ENCODE peak calls at places on chromosomes 3 and 15, in six cellular contexts. T, Y, Z, V, W and D are unnamed samples.

GRCh38 chr3:100454684-100455083 is 37.7 kb upstream of the TMEM45A start:
- DNase-seq in V (no peak), Z (no peak), Y (no peak), T (no peak), W (no peak), D (no peak)

GRCh38 chr3:30263921-30264313 is 342.5 kb upstream of the TGFBR2 start:
- DNase-seq in Z (no peak), Y (no peak), W (no peak), T (no peak), V (no peak), D (no peak)

GRCh38 chr3:50708620-50709019 is 33.9 kb downstream of the DOCK3 start:
- DNase-seq in W (no peak), Z (no peak), Y (no peak), V (no peak), T (peak; percentile 14), D (no peak)

GRCh38 chr3:166860217-166860616 is 519.9 kb downstream of the ZBBX start:
- DNase-seq in V (no peak), W (no peak), T (no peak), Y (no peak), Z (no peak), D (no peak)

GRCh38 chr3:126356373-126357298 is 572 bp downstream of the KLF15 start:
- DNase-seq in T (peak; percentile 12), W (peak; percentile 69), V (no peak), Z (no peak), Y (no peak), D (no peak)

GRCh38 chr15:60412807-60413597 is 15.2 kb upstream of the ANXA2 start:
- DNase-seq in V (no peak), T (no peak), Y (no peak), Z (no peak), W (no peak), D (no peak)

GRCh38 chr15:62063851-62064635 is 2.7 kb upstream of the C2CD4A start:
- DNase-seq in T (no peak), Y (no peak), Z (no peak), V (peak; percentile 33), W (no peak), D (no peak)

GRCh38 chr3:120129718-120130117 is 35.5 kb upstream of the GSK3B start:
- DNase-seq in Z (no peak), Y (peak; percentile 57), V (no peak), W (no peak), T (no peak), D (no peak)

GRCh38 chr3:24972491-24972890 is 455.6 kb upstream of the RARB start:
- DNase-seq in Z (no peak), T (no peak), W (no peak), V (no peak), Y (no peak), D (no peak)

GRCh38 chr3:40043444-40043755 is 234.0 kb downstream of the MYRIP start:
- DNase-seq in W (no peak), Y (no peak), V (no peak), T (no peak), Z (no peak), D (no peak)

GRCh38 chr15:23857028-23857641 is 170.0 kb upstream of the NDN start:
- DNase-seq in T (peak; percentile 72), W (no peak), Y (peak; percentile 22), V (peak; percentile 63), Z (no peak), D (peak; percentile 51)

GRCh38 chr15:101358895-101359294 is 63.8 kb upstream of the SNRPA1 start:
- DNase-seq in T (no peak), W (no peak), V (no peak), Z (no peak), Y (peak; percentile 18), D (no peak)

GRCh38 chr3:155019576-155019975 is 60.5 kb upstream of the MME start:
- DNase-seq in Y (peak; percentile 68), V (no peak), W (no peak), Z (no peak), T (peak; percentile 67), D (peak; percentile 42)

GRCh38 chr15:101153801-101154656 is 97.8 kb downstream of the CHSY1 start:
- DNase-seq in Z (no peak), T (no peak), V (no peak), W (no peak), Y (no peak), D (no peak)

GRCh38 chr15:58988011-58988785 is 735 bp downstream of the RNF111 start:
- DNase-seq in Y (peak; percentile 28), T (peak; percentile 80), Z (peak; percentile 24), V (peak; percentile 47), W (peak; percentile 89), D (peak; percentile 80)

GRCh38 chr15:74831813-74832495 is 5.5 kb downstream of the CPLX3 start:
- DNase-seq in T (peak; percentile 80), Y (no peak), V (no peak), W (no peak), Z (no peak), D (peak; percentile 83)

GRCh38 chr3:123085293-123085949 is 18.6 kb downstream of the PDIA5 start:
- DNase-seq in V (no peak), Y (no peak), W (peak; percentile 88), Z (no peak), T (no peak), D (no peak)
- H3K4me1 ChIP-seq in V (peaks cover 15% of the 10 kb centered on the region), Y (peaks cover 38% of the 10 kb centered on the region), W (peaks cover 100% of the 10 kb centered on the region), Z (peaks cover 64% of the 10 kb centered on the region), T (peaks cover 5% of the 10 kb centered on the region), D (no peaks in the 10 kb centered on the region)

DNA sequence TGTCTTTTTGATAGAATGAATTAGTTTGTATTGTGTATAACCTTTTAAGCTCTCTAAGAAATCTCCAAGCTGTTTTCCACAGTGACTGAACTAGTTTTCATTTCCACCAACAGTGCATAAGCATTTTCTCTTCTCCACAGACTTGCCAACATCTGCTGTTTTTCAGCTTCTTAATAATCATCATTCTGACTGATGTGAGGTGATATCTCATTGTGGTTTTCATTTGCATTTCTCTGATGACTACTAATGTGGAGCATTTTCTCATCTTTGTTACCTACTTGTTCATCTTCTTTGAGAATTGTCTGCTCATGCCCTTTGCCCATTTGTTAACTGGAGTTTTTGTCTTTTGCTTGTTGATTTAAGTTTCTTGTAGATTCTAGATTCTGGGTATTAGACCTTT is 777.5 kb downstream of the OTOL1 start:
- DNase-seq in Z (no peak), Y (no peak), W (no peak), V (no peak), T (no peak), D (no peak)
- H3K4me3 ChIP-seq in Z (no peak overlapping the region), Y (no peak overlapping the region), W (no peak overlapping the region), V (no peak overlapping the region), T (no peak overlapping the region), D (no peak overlapping the region)

GRCh38 chr15:67505675-67506572 is 15.0 kb upstream of the C15orf61 start:
- DNase-seq in Z (no peak), Y (no peak), T (no peak), W (no peak), V (no peak), D (no peak)

GRCh38 chr15:67504061-67504460 is 16.9 kb upstream of the C15orf61 start:
- DNase-seq in W (no peak), Y (peak; percentile 25), T (no peak), Z (no peak), V (no peak), D (no peak)

GRCh38 chr15:67504796-67505195 is 16.1 kb upstream of the C15orf61 start:
- DNase-seq in V (no peak), Z (no peak), Y (no peak), T (no peak), W (no peak), D (no peak)

GRCh38 chr15:67501836-67502461 is 19.0 kb upstream of the C15orf61 start:
- DNase-seq in W (no peak), Z (no peak), T (no peak), Y (no peak), V (no peak), D (no peak)

GRCh38 chr15:67501177-67501835 is 19.6 kb upstream of the C15orf61 start:
- DNase-seq in W (no peak), Z (no peak), Y (peak; percentile 54), T (no peak), V (peak; percentile 33), D (no peak)
- TF ChIP-seq CTCF in W (peak; percentile 51), Z (peak; percentile 54), Y (peak; percentile 58), T (no peak), V (peak; percentile 56), D (no peak)

GRCh38 chr3:5187152-5187919 is at the start of gene EDEM1:
- DNase-seq in Y (peak; percentile 94), T (peak; percentile 95), W (peak; percentile 98), V (peak; percentile 95), Z (peak; percentile 57), D (peak; percentile 97)
- H3K4me1 ChIP-seq in Y (peaks cover 2% of the 10 kb centered on the region), T (peaks cover 32% of the 10 kb centered on the region), W (peaks cover 45% of the 10 kb centered on the region), V (peaks cover 30% of the 10 kb centered on the region), Z (peaks cover 14% of the 10 kb centered on the region), D (no peaks in the 10 kb centered on the region)

GRCh38 chr3:146881366-146881765 is 276.2 kb upstream of the PLSCR5 start:
- DNase-seq in Y (no peak), W (peak; percentile 33), Z (no peak), V (no peak), T (no peak), D (no peak)

GRCh38 chr3:146883292-146883691 is 278.1 kb upstream of the PLSCR5 start:
- DNase-seq in T (no peak), Y (no peak), V (no peak), W (no peak), Z (no peak), D (no peak)

GRCh38 chr3:146882206-146882605 is 277.1 kb upstream of the PLSCR5 start:
- DNase-seq in Z (no peak), V (no peak), T (no peak), Y (no peak), W (no peak), D (no peak)

GRCh38 chr3:146889616-146890015 is 284.5 kb upstream of the PLSCR5 start:
- DNase-seq in Y (no peak), Z (no peak), W (no peak), V (no peak), T (no peak), D (no peak)

GRCh38 chr3:146884291-146884690 is 279.1 kb upstream of the PLSCR5 start:
- DNase-seq in V (no peak), T (no peak), Z (no peak), W (no peak), Y (no peak), D (no peak)
- H3K4me3 ChIP-seq in V (no peak overlapping the region), T (no peak overlapping the region), Z (no peak overlapping the region), W (no peak overlapping the region), Y (no peak overlapping the region), D (no peak overlapping the region)

GRCh38 chr3:186255703-186256331 is 106.2 kb downstream of the DGKG start:
- DNase-seq in V (no peak), Y (no peak), T (peak; percentile 58), Z (no peak), W (no peak), D (no peak)
- TF ChIP-seq CTCF in V (no peak), Y (peak; percentile 13), T (no peak), Z (peak; percentile 44), W (no peak), D (no peak)